ENCODE peak calls at places on chromosomes 11 and 22, in five cellular contexts. One of them, this sample, is unnamed.

GRCh38 chr22:37043828-37044538 is 7.6 kb upstream of the KCTD17 start:
- DNase-seq in right lobe of liver: peak
- DNase-seq in neural crest cell: peak
- DNase-seq in fibroblast of villous mesenchyme: peak
- DNase-seq in cardiac fibroblast: peak
- DNase-seq in this sample: no peak

GRCh38 chr11:77287615-77288273 is 13.7 kb downstream of the GDPD4 start:
- DNase-seq in right lobe of liver: no peak
- DNase-seq in fibroblast of villous mesenchyme: peak
- DNase-seq in neural crest cell: no peak
- DNase-seq in cardiac fibroblast: peak
- DNase-seq in this sample: peak

GRCh38 chr11:2135648-2136201 is 3.5 kb downstream of the IGF2 start:
- DNase-seq in cardiac fibroblast: no peak
- DNase-seq in right lobe of liver: peak
- DNase-seq in fibroblast of villous mesenchyme: no peak
- DNase-seq in neural crest cell: no peak
- DNase-seq in this sample: no peak

GRCh38 chr11:104663190-104664140 is 234.8 kb downstream of the CASP12 start:
- DNase-seq in neural crest cell: no peak
- DNase-seq in cardiac fibroblast: peak
- DNase-seq in right lobe of liver: no peak
- DNase-seq in fibroblast of villous mesenchyme: peak
- DNase-seq in this sample: no peak

GRCh38 chr22:47607486-47607885 is 845.0 kb downstream of the TBC1D22A start:
- DNase-seq in right lobe of liver: no peak
- DNase-seq in cardiac fibroblast: no peak
- DNase-seq in neural crest cell: no peak
- DNase-seq in fibroblast of villous mesenchyme: no peak
- DNase-seq in this sample: no peak

GRCh38 chr11:112784323-112785073 is 176.7 kb upstream of the NCAM1 start:
- DNase-seq in fibroblast of villous mesenchyme: peak
- DNase-seq in right lobe of liver: peak
- DNase-seq in neural crest cell: no peak
- DNase-seq in cardiac fibroblast: peak
- DNase-seq in this sample: peak

GRCh38 chr11:131447268-131447667 is 76.9 kb downstream of the NTM start:
- DNase-seq in fibroblast of villous mesenchyme: no peak
- DNase-seq in neural crest cell: no peak
- DNase-seq in cardiac fibroblast: no peak
- DNase-seq in right lobe of liver: no peak
- DNase-seq in this sample: no peak

GRCh38 chr11:77244277-77245014 is 57.0 kb downstream of the GDPD4 start:
- DNase-seq in right lobe of liver: no peak
- DNase-seq in cardiac fibroblast: peak
- DNase-seq in fibroblast of villous mesenchyme: peak
- DNase-seq in neural crest cell: no peak
- DNase-seq in this sample: peak

GRCh38 chr22:45582955-45583320 is 80.3 kb downstream of the FBLN1 start:
- DNase-seq in neural crest cell: no peak
- DNase-seq in right lobe of liver: no peak
- DNase-seq in cardiac fibroblast: no peak
- DNase-seq in fibroblast of villous mesenchyme: no peak
- DNase-seq in this sample: no peak

GRCh38 chr11:132904566-132904965 is 627.7 kb downstream of the OPCML start:
- DNase-seq in cardiac fibroblast: no peak
- DNase-seq in neural crest cell: no peak
- DNase-seq in right lobe of liver: no peak
- DNase-seq in fibroblast of villous mesenchyme: no peak
- DNase-seq in this sample: no peak

GRCh38 chr11:106961048-106961447 is 57.2 kb downstream of the GUCY1A2 start:
- DNase-seq in neural crest cell: no peak
- DNase-seq in fibroblast of villous mesenchyme: no peak
- DNase-seq in cardiac fibroblast: peak
- DNase-seq in right lobe of liver: no peak
- DNase-seq in this sample: no peak